ENCODE peak calls at places on chromosomes 5 and 9, in five cellular contexts. V is left lung; J is RWPE2; C is psoas muscle; W is naive thymus-derived CD4-positive, alpha-beta T cell. L is an unnamed sample. For H3K4me1, the result is how much of the 10 kb centered on the place peaks cover.

GRCh38 chr5:165457854-165458481 is 1952.5 kb downstream of the MAT2B start:
- DNase-seq in V (no peak), J (no peak), C (no peak), W (no peak), L (no peak)

GRCh38 chr5:10892135-10892910 is 131.3 kb upstream of the DAP start:
- DNase-seq in V (no peak), J (no peak), C (no peak), W (no peak), L (no peak)

GRCh38 chr9:121222524-121223171 is 21.0 kb upstream of the RAB14 start:
- DNase-seq in V (no peak), J (no peak), C (no peak), W (no peak), L (no peak)

GRCh38 chr9:4491621-4491975 is 1.3 kb downstream of the SLC1A1 start:
- DNase-seq in V (no peak), J (no peak), C (no peak), W (no peak), L (no peak)

GRCh38 chr9:75850459-75851200 is 39.8 kb upstream of the PCSK5 start:
- DNase-seq in V (no peak), J (no peak), C (no peak), W (no peak), L (no peak)

GRCh38 chr9:14336244-14336643 is 22.3 kb upstream of the NFIB start:
- DNase-seq in V (no peak), J (no peak), C (no peak), W (no peak), L (no peak)

GRCh38 chr5:38926121-38926520 is 80.3 kb downstream of the OSMR start:
- DNase-seq in V (no peak), J (no peak), C (no peak), W (no peak), L (no peak)

GRCh38 chr5:53965459-53965858 is 344.9 kb downstream of the ARL15 start:
- DNase-seq in V (no peak), J (no peak), C (no peak), W (no peak), L (no peak)

GRCh38 chr5:45639038-45639437 is 57.1 kb downstream of the HCN1 start:
- DNase-seq in V (no peak), J (no peak), C (no peak), W (no peak), L (no peak)

GRCh38 chr9:137231313-137232039 is 775 bp downstream of the SLC34A3 start:
- DNase-seq in V (no peak), J (no peak), C (no peak), W (no peak), L (no peak)

GRCh38 chr5:113128082-113128481 is 151.5 kb downstream of the DCP2 start:
- DNase-seq in V (no peak), J (no peak), C (no peak), W (no peak), L (no peak)

GRCh38 chr9:134041649-134041962 is 16.3 kb downstream of the BRD3OS start:
- DNase-seq in V (peak), J (peak), C (no peak), W (no peak), L (no peak)

GRCh38 chr5:151298465-151298864 is 5.1 kb downstream of the SLC36A3 start:
- DNase-seq in V (no peak), J (no peak), C (no peak), W (no peak), L (no peak)

GRCh38 chr5:121744577-121744976 is 107.1 kb upstream of the FTMT start:
- DNase-seq in V (no peak), J (no peak), C (no peak), W (no peak), L (no peak)

GRCh38 chr5:135441256-135441915 is 5.8 kb downstream of the DCANP1 start:
- DNase-seq in V (no peak), J (peak), C (no peak), W (no peak), L (no peak)

GRCh38 chr5:15521349-15521937 is 21.5 kb downstream of the FBXL7 start:
- DNase-seq in V (no peak), J (no peak), C (no peak), W (no peak), L (no peak)

GRCh38 chr5:92566113-92566767 is 1014.8 kb downstream of the NR2F1-AS1 start:
- DNase-seq in V (no peak), J (no peak), C (no peak), W (no peak), L (no peak)

GRCh38 chr9:27395484-27395921 is 98.6 kb upstream of the EQTN start:
- DNase-seq in V (no peak), J (no peak), C (no peak), W (no peak), L (no peak)

GRCh38 chr9:80061096-80061495 is 489.3 kb downstream of the TLE4 start:
- DNase-seq in V (no peak), J (no peak), C (no peak), W (no peak), L (no peak)

GRCh38 chr5:2756764-2757163 is 5.3 kb upstream of the IRX2 start:
- DNase-seq in V (no peak), J (no peak), C (no peak), W (no peak), L (no peak)

GRCh38 chr9:113155911-113156559 is 5.2 kb downstream of the SLC31A2 start:
- DNase-seq in V (no peak), J (no peak), C (no peak), W (peak), L (no peak)

GRCh38 chr5:15790446-15791005 is 290.5 kb downstream of the FBXL7 start:
- DNase-seq in V (no peak), J (no peak), C (no peak), W (no peak), L (no peak)

GRCh38 chr5:119270121-119270565 is 85.7 kb upstream of the TNFAIP8 start:
- DNase-seq in V (no peak), J (no peak), C (no peak), W (no peak), L (no peak)

GRCh38 chr5:136064510-136064909 is 35.7 kb downstream of the TGFBI start:
- DNase-seq in V (no peak), J (no peak), C (no peak), W (no peak), L (no peak)

GRCh38 chr9:82467478-82467877 is 478.9 kb downstream of the SPATA31D1 start:
- DNase-seq in V (no peak), J (no peak), C (no peak), W (no peak), L (no peak)

GRCh38 chr5:144352318-144352717 is 181.6 kb downstream of the KCTD16 start:
- DNase-seq in V (no peak), J (no peak), C (no peak), W (no peak), L (no peak)

GRCh38 chr5:107321906-107322305 is 348.8 kb downstream of the EFNA5 start:
- DNase-seq in V (no peak), J (no peak), C (no peak), W (no peak), L (no peak)

GRCh38 chr9:77954018-77954417 is 77.6 kb downstream of the GNAQ start:
- DNase-seq in V (no peak), J (no peak), C (no peak), W (no peak), L (no peak)

GRCh38 chr9:77954619-77955018 is 77.0 kb downstream of the GNAQ start:
- DNase-seq in V (no peak), J (no peak), C (no peak), W (no peak), L (no peak)

GRCh38 chr9:77953590-77953989 is 78.0 kb downstream of the GNAQ start:
- DNase-seq in V (no peak), J (no peak), C (no peak), W (no peak), L (no peak)

GRCh38 chr9:77951369-77951768 is 80.2 kb downstream of the GNAQ start:
- DNase-seq in V (no peak), J (no peak), C (no peak), W (no peak), L (no peak)

GRCh38 chr9:77952641-77953341 is 78.8 kb downstream of the GNAQ start:
- DNase-seq in V (no peak), J (no peak), C (no peak), W (no peak), L (no peak)
- H3K4me1 ChIP-seq in V (half or more), J (under half), C (under half), W (under half), L (under half)

GRCh38 chr5:128083033-128083810 is at the start of gene SLC12A2:
- DNase-seq in V (peak), J (peak), C (peak), W (peak), L (peak)

GRCh38 chr5:128084228-128085167 is 932 bp downstream of the SLC12A2 start:
- DNase-seq in V (peak), J (peak), C (peak), W (peak), L (peak)

GRCh38 chr5:128083811-128084227 is 253 bp downstream of the SLC12A2 start:
- DNase-seq in V (no peak), J (peak), C (no peak), W (no peak), L (no peak)

GRCh38 chr5:128082551-128083032 is 974 bp upstream of the SLC12A2 start:
- DNase-seq in V (no peak), J (no peak), C (no peak), W (no peak), L (no peak)

DNA sequence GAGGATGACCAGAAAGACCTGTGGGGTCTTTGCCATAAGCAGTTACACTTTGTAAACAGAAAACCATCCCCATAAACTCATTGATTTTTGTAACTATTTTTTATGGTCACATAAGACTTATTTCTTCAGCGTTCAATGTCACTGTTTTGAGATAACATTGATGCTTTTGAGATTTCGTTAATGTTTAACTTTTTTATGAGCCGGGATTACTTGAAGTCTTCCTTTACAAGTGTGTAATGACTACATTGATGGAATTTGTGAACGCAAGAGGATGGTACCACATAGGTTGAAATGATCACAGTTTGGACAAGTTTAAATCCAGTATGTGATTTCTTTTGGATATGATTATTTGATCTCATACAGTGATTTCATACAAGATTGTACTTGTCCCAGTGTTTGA is 1.8 kb downstream of the SLC12A2 start:
- DNase-seq in V (no peak), J (no peak), C (no peak), W (no peak), L (no peak)
- H3K27ac ChIP-seq in V (no peak), J (no peak), C (peak), W (peak), L (no peak)

DNA sequence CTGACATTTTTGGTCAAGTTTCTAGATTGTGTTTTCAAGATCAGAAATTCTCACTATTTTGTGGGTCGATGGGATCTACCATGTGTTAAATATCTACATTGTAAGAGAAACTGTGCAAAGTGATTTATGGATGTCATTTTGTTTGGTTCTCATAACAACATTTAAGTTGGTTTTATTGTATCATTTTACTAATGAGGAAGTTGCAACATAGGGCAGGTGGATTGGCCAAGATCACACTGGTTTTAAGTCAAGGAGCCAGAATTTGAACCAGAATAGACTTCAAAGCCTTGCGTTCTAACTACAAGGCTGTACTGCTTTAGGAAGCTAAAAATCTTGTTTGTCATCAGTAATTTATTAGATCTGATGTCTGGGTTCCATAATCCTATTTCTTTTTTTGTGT is 23.4 kb downstream of the SH3TC2 start:
- DNase-seq in V (no peak), J (no peak), C (no peak), W (no peak), L (no peak)
- H3K4me1 ChIP-seq in V (half or more), J (under half), C (under half), W (under half), L (under half)

GRCh38 chr5:181163487-181164075 is 16.2 kb downstream of the OR2V2 start:
- DNase-seq in V (no peak), J (no peak), C (no peak), W (no peak), L (no peak)

GRCh38 chr5:181160144-181160754 is 12.9 kb downstream of the OR2V2 start:
- DNase-seq in V (peak), J (peak), C (peak), W (peak), L (peak)

GRCh38 chr5:181159286-181160143 is 12.1 kb downstream of the OR2V2 start:
- DNase-seq in V (peak), J (peak), C (peak), W (peak), L (peak)

GRCh38 chr5:181164076-181164952 is 16.9 kb downstream of the OR2V2 start:
- DNase-seq in V (no peak), J (no peak), C (no peak), W (no peak), L (no peak)

DNA sequence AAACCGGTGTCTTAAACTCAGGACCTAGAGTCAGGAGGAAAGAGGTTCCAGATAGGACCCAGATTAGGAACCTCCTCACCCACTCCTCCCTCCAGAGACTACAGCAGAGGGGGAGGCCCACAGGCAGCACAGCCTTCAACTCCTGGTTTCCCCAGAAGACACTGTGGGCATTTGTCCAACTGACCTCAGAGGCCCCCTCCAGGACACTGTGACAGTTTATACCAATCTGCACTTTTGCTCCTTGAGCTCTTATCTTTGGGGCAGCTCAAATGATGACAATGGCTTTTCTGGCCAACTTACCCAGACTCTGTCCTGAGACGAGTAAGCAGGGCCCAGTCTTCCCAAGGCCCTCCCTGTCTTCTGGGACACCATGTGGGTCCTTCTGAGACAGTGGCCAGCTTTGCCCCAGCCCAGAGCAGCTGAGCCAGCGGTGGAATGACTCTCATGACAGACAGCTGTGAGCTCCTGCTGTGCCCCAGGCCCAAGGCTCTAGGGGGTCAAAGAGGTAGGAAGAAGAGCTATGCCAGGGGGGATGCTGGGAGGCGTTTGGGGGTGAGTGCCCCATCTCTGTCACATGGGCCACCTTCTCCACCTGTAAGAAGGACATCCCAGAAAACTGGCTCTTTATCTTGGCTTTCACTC is 14.3 kb downstream of the OR2V2 start:
- DNase-seq in V (no peak), J (no peak), C (no peak), W (no peak), L (no peak)
- H3K27ac ChIP-seq in V (no peak), J (peak), C (no peak), W (peak), L (peak)

DNA sequence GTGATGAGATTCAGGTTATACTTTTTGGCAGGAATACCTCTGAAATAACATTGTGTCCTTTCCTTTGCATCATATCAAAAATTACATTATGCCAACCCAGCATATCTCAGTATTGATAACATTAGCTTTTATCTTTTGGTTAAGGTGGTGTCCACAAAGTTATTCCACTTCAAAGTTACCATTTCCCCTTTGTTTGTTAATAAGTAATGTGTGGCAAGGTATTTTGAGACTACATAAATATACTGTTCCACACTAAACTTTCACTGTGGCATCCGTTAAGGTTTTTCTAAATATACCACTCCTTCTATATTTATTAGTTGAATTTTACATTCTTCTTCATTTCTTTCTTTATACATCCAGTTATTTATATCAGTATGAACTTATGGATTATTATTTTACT is 14.1 kb upstream of the ARHGEF37 start:
- DNase-seq in V (no peak), J (no peak), C (no peak), W (no peak), L (no peak)
- H3K4me1 ChIP-seq in V (under half), J (under half), C (under half), W (under half), L (under half)

GRCh38 chr9:108546223-108546622 is 309.6 kb downstream of the ACTL7B start:
- DNase-seq in V (no peak), J (no peak), C (no peak), W (no peak), L (no peak)
- H3K27ac ChIP-seq in V (no peak), J (no peak), C (no peak), W (no peak), L (no peak)

GRCh38 chr9:108052431-108053080 is 563.0 kb upstream of the KLF4 start:
- DNase-seq in V (no peak), J (no peak), C (no peak), W (no peak), L (no peak)
- H3K4me1 ChIP-seq in V (under half), J (half or more), C (under half), W (under half), L (under half)

DNA sequence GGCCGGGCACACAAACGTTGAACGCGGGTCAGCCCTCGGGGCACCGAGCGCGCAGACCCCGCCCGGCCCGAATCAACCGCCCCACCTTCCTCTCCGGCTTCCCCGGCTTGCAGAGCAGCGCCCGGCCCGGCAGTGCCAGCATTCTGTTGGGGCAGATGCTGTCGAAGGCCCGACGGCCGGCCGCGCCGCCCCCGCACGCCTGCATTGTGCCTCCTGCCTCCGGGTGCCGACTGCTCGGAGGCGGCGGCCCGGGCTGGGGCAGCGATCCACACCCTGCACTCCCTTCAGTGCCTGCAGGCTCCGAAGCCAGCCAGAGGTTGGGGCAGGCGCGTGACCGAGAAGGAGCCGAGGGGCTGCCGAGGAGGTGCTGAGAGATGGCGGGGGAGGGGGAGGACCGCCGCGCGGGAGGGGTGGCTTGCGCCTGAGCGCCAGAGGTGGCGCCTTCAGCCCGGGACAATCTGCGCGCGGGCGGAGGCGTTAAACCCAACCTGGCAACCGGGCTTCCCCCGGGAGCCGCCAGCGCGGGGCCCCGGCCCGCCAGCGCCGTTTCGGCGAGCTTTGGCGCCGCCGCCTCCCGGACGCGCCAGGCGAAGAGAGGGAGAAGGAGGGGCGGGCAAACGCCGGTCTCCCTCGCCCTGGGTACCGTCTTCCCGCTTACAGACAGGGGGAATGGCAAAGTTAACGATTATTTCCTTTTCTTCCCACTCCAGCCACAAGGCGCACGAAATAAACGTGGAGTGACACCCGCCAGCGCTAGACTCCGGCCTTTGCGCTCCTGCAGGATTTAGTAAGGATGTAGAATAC is at the start of gene MCIDAS:
- DNase-seq in V (peak), J (peak), C (no peak), W (peak), L (peak)
- H3K27ac ChIP-seq in V (no peak), J (peak), C (no peak), W (no peak), L (no peak)